ENCODE peak calls at places on chromosomes 11 and 22, in four cellular contexts. H is K562, W is GM12878, C is SK-N-SH. I is an unnamed sample.

GRCh38 chr11:61349916-61350315 is 11.8 kb downstream of the CYB561A3 start:
- DNase-seq in H (no peak), W (no peak), C (no peak), I (no peak)

GRCh38 chr11:3712274-3712673 is 41.1 kb upstream of the CHRNA10 start:
- DNase-seq in H (no peak), W (no peak), C (no peak), I (no peak)

GRCh38 chr11:86931059-86931964 is 23.9 kb downstream of the FZD4 start:
- DNase-seq in H (peak), W (no peak), C (no peak), I (no peak)

GRCh38 chr22:37203354-37204044 is 8.8 kb downstream of the SSTR3 start:
- DNase-seq in H (no peak), W (no peak), C (no peak), I (no peak)

GRCh38 chr11:36333468-36333867 is 37.4 kb downstream of the PRR5L start:
- DNase-seq in H (no peak), W (no peak), C (no peak), I (no peak)

GRCh38 chr11:27087425-27087824 is 46.8 kb downstream of the BBOX1 start:
- DNase-seq in H (no peak), W (no peak), C (no peak), I (no peak)

GRCh38 chr11:68704887-68705286 is 20.5 kb downstream of the GAL start:
- DNase-seq in H (peak), W (no peak), C (no peak), I (peak)

GRCh38 chr11:94128746-94129504 is at the start of gene PANX1:
- DNase-seq in H (peak), W (no peak), C (peak), I (peak)

GRCh38 chr22:37940698-37941376 is 12.6 kb downstream of the C22orf23 start:
- DNase-seq in H (no peak), W (no peak), C (no peak), I (no peak)

GRCh38 chr22:28706845-28707244 is 27.2 kb upstream of the TTC28 start:
- DNase-seq in H (no peak), W (no peak), C (no peak), I (no peak)

GRCh38 chr11:34349882-34350281 is 7.9 kb downstream of the ABTB2 start:
- DNase-seq in H (no peak), W (no peak), C (no peak), I (no peak)

GRCh38 chr11:2269601-2270321 is 627 bp downstream of the ASCL2 start:
- DNase-seq in H (peak), W (no peak), C (peak), I (peak)

GRCh38 chr11:16794047-16794818 is 55.8 kb downstream of the C11orf58 start:
- DNase-seq in H (no peak), W (no peak), C (no peak), I (no peak)

GRCh38 chr11:16793511-16793910 is 55.1 kb downstream of the C11orf58 start:
- DNase-seq in H (no peak), W (no peak), C (no peak), I (no peak)

GRCh38 chr11:16792426-16792825 is 54.0 kb downstream of the C11orf58 start:
- DNase-seq in H (no peak), W (no peak), C (no peak), I (no peak)

GRCh38 chr11:16793009-16793408 is 54.6 kb downstream of the C11orf58 start:
- DNase-seq in H (no peak), W (no peak), C (no peak), I (no peak)

DNA sequence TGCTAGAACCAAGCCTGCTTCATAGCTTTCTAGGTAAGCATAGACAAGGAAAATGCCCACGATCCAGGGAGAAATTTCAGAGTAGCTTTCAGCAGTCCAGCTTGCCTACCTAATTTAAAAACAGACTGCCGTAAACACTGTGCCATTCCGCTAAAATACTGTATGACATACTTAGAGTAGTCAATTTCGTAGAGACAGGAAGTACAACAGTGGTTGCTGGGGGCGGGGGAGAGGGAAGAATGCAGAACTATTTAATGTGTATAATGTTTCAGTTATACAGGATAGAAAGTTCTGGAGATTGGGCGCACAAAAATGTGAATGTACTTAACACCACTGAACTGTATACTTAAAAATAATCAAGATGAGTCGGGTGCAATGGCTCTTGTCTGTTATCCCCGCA is 56.7 kb downstream of the C11orf58 start:
- DNase-seq in H (no peak), W (no peak), C (no peak), I (no peak)
- TF ChIP-seq USF1 in H (no peak), W (no peak), C (no peak), I (no peak)

DNA sequence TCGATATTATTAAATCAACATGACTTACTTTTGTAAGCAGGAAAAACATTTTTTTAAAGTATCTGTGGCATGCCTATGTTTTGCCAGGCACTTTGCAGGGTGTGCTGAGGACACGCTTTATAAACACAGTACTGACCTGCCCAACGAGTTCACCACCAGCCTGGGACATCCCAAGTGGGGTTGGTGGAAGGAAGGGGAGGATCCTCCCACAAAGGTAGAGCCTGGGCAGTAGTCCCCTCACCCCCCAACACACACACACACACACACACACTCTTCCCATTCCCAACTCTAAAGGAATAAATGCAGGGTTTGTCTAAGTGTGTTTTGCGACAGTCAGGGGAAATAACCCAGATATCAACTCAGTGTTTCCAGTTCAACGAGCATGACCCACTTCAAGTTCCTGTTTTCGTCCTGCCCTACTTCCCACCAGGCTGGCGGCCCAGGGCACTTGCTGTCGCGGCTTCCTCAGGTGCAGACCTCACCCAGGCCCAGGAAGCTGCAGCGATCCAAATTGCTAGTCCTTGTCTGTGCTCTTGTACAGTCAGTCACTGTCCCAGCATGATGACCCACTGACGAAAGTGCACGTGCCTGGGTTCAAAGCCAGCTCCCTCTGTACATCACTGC is 3.1 kb downstream of the CERK start:
- DNase-seq in H (no peak), W (peak), C (no peak), I (no peak)
- TF ChIP-seq USF1 in H (no peak), W (no peak), C (no peak), I (no peak)

DNA sequence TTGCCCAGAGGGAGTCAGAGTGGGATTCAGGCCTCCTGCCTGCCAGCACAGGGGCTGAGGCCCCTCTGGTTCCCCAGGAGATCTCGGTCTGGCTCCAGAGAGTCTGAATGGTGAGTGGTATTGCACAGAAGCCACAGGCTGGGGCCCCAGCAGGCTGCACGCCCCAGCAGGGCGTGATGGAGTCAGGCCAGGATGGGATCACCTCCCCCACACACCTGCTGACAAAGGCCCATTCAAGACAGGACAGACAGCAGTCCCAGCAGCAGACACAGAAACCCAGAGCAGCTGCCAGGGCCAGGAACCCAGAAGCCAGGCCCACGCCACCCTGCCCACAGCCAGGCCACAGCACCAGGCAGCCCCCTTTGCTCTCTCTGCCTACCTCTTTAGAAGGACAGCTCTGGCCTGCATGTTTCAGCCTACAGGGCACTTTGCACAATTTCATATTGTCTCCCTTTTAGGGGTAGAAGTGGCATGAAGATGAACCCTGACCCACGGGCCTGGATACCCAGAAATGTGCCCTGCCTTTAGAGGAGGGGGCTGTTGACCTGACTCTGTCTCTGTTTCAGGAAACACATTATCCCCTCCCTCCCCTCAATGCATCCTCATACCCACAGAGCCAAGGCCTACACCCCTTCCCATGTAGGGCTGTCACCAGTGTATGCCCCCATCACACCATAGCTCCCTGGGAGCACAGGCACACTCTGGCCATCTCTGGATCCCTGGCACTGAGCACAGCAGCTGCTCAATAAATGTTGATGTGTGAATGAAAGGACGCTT is 6.1 kb downstream of the FXYD6 start:
- DNase-seq in H (no peak), W (no peak), C (peak), I (no peak)
- TF ChIP-seq USF1 in H (no peak), W (no peak), C (no peak), I (no peak)

DNA sequence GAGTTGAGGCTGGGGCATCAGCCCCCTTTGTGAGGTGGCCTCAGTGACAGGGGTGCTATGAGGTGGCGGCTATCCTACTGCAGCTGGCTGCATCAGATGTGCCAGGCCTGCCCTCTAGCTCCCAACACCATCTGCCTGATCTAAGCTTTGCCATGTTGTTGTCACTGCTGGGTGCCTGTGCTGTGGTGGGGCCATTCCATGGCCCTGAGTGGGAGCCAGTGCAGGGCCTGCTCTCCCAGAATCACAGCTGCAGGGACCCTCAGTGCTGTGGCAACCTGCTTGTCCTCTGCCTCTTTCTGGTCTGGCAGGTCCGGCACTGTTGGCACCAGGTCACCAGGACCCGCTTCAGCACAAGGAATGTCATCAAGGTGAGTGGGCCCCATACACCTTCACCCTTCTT is 1.8 kb upstream of the SNU13 start:
- DNase-seq in H (no peak), W (no peak), C (no peak), I (no peak)
- TF ChIP-seq USF1 in H (no peak), W (no peak), C (no peak), I (no peak)

GRCh38 chr11:30987819-30988218 is 381.7 kb downstream of the DCDC1 start:
- DNase-seq in H (no peak), W (no peak), C (no peak), I (no peak)

GRCh38 chr11:30983810-30984441 is 385.6 kb downstream of the DCDC1 start:
- DNase-seq in H (no peak), W (no peak), C (peak), I (no peak)

GRCh38 chr11:30983143-30983542 is 386.4 kb downstream of the DCDC1 start:
- DNase-seq in H (no peak), W (no peak), C (no peak), I (no peak)

GRCh38 chr11:30984442-30984816 is 385.1 kb downstream of the DCDC1 start:
- DNase-seq in H (no peak), W (no peak), C (peak), I (no peak)

GRCh38 chr11:30984827-30985226 is 384.7 kb downstream of the DCDC1 start:
- DNase-seq in H (no peak), W (no peak), C (no peak), I (no peak)
- TF ChIP-seq USF1 in H (no peak), W (no peak), C (no peak), I (no peak)

DNA sequence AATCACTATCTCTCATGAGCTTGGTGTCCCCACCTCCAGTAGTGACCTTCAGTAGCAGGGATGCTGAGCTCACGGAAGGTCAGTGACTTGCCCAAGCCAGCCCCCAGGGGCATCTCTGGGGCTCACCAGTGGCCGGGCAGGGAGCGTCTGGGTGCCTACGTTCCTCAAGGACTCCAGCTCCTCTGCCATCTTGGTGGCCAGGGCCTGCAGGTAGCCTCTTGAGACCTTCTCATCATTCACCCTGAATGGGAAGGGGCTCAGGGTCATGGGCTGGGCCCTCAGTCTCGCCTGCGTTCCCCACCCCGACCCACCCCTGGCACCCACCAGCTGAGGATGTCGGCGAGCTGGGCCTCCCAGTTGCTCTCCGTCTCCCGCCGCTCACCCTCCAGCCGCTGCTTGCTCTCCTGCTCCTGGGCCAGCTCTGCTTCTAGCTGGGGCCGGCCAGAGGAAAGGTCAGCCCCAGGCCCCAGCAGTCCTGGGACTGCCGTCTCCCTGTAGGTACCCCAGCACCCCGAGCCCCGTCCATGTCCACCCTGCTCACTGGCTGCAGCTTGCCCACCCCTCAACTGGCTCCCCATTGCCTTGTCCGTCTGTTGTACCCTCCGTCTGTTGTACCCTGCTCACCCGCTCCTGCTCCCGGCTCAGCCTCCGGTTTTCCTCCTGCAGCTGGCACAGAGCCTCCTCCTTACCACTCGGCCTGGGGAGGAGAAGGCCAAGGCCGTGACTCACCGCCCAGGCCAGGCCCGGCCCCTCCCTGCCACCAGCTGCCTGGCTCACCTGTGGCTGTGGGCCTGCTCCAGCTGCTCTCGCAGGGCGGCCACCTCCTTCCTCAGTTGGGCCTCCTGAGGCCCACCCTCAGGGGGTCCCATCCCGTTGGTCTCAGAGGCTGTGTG is 9.5 kb downstream of the CDC42BPG start:
- DNase-seq in H (no peak), W (no peak), C (no peak), I (no peak)
- TF ChIP-seq USF1 in H (no peak), W (no peak), C (no peak), I (no peak)

GRCh38 chr22:49626361-49627216 is 201.1 kb downstream of the BRD1 start:
- DNase-seq in H (no peak), W (no peak), C (no peak), I (no peak)
- TF ChIP-seq USF1 in H (no peak), W (no peak), C (no peak), I (no peak)

GRCh38 chr11:65861533-65862183 is 1.4 kb downstream of the MUS81 start:
- DNase-seq in H (no peak), W (no peak), C (no peak), I (no peak)

GRCh38 chr11:65864758-65865471 is 4.7 kb downstream of the MUS81 start:
- DNase-seq in H (no peak), W (no peak), C (no peak), I (no peak)

GRCh38 chr11:65862191-65862735 is 2.0 kb downstream of the MUS81 start:
- DNase-seq in H (no peak), W (no peak), C (no peak), I (no peak)

GRCh38 chr11:65863889-65864757 is 3.9 kb downstream of the MUS81 start:
- DNase-seq in H (no peak), W (no peak), C (no peak), I (no peak)

GRCh38 chr11:65862941-65863888 is 3.0 kb downstream of the MUS81 start:
- DNase-seq in H (no peak), W (no peak), C (no peak), I (no peak)
- TF ChIP-seq USF1 in H (no peak), W (no peak), C (no peak), I (no peak)

GRCh38 chr11:65898656-65899355 is 1.4 kb downstream of the FOSL1 start:
- DNase-seq in H (no peak), W (no peak), C (no peak), I (no peak)

GRCh38 chr11:65897020-65897471 is 3.1 kb downstream of the FOSL1 start:
- DNase-seq in H (no peak), W (no peak), C (no peak), I (no peak)

GRCh38 chr11:65900125-65900898 is at the start of gene FOSL1:
- DNase-seq in H (peak), W (peak), C (peak), I (peak)

GRCh38 chr11:65900899-65901180 is 652 bp upstream of the FOSL1 start:
- DNase-seq in H (no peak), W (no peak), C (no peak), I (no peak)

DNA sequence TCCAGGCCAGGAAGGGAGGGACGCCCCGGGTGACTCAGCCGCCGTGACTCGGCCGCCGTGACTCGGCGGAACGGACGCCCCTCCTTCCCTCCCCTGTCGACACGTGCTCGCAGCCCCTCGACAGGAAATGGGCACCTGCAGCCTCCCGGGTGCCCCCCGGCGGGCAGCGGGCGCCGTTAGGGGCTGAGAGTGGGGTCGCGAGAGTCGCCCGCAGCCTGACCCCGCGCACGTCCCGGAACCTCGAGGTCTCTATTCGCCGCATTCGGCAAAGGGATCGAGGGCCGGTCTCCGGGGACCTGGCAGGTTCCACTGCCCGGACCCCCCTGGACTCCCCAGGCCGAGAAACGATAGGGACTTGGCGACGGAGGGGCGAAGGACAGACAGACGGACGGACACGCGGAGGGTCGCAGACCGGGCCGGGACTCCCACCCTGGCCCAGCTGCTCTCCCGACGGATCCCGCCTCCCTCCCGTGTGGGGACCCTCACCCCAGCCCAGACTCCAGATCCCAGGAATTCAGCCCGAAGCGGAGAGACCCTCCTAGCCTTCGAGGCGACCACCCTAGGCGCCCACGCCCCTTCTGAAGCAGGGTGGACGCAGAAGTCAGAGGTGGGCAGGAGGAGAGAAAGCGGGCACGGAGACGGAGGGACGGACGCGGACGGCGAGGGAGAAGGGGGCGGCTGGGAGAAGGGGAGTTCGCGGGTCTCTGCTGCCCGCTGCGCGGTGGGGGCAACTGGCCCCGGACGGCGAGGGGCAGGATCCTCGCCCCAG is 648 bp downstream of the FOSL1 start:
- DNase-seq in H (peak), W (no peak), C (peak), I (peak)
- TF ChIP-seq USF1 in H (peak), W (peak), C (peak), I (peak)

GRCh38 chr22:19396561-19396933 is 35.0 kb downstream of the HIRA start:
- DNase-seq in H (peak), W (no peak), C (no peak), I (no peak)
- TF ChIP-seq USF1 in H (no peak), W (no peak), C (no peak), I (no peak)

I was measured in WTC11.